ENCODE peak calls at places on chromosomes 6 and 20, in ten cellular contexts. One of them, this sample, is unnamed.

GRCh38 chr20:63014710-63015109 is 7.9 kb upstream of the BHLHE23 start:
- DNase-seq in stimulated activated CD4-positive, alpha-beta T cell treated with anti-CD3 and anti-CD28 coated beads, TNF-alpha, amount 100 ng/mL, for 48 hours: no peak
- DNase-seq in activated CD8-positive, alpha-beta memory T cell treated with anti-CD3 and anti-CD28 coated beads, Interleukin-2, amount 50 U/mL, for 48 hours: no peak
- DNase-seq in NCI-H460: no peak
- DNase-seq in activated CD8-positive, alpha-beta T cell treated with anti-CD3 and anti-CD28 coated beads, Interleukin-2, amount 10 ng/mL, durations not matched to agents 7 days and 5 days: no peak
- DNase-seq in WTC11: peak; percentile 74
- DNase-seq in coronary artery: no peak
- DNase-seq in activated CD4-positive, CD25-positive, alpha-beta regulatory T cell: no peak
- DNase-seq in tibial artery: no peak
- DNase-seq in omental fat pad: no peak
- DNase-seq in this sample: no peak

GRCh38 chr6:127120787-127121636 is 2.5 kb downstream of the RSPO3 start:
- DNase-seq in stimulated activated CD4-positive, alpha-beta T cell treated with anti-CD3 and anti-CD28 coated beads, TNF-alpha, amount 100 ng/mL, for 48 hours: peak; percentile 71
- DNase-seq in activated CD8-positive, alpha-beta memory T cell treated with anti-CD3 and anti-CD28 coated beads, Interleukin-2, amount 50 U/mL, for 48 hours: peak; percentile 82
- DNase-seq in NCI-H460: peak; percentile 78
- DNase-seq in activated CD8-positive, alpha-beta T cell treated with anti-CD3 and anti-CD28 coated beads, Interleukin-2, amount 10 ng/mL, durations not matched to agents 7 days and 5 days: peak; percentile 82
- DNase-seq in WTC11: peak; percentile 90
- DNase-seq in coronary artery: no peak
- DNase-seq in activated CD4-positive, CD25-positive, alpha-beta regulatory T cell: peak; percentile 7
- DNase-seq in tibial artery: peak; percentile 65
- DNase-seq in omental fat pad: peak; percentile 46
- DNase-seq in this sample: peak; percentile 59

GRCh38 chr20:57445298-57445697 is 54.1 kb downstream of the RBM38 start:
- DNase-seq in stimulated activated CD4-positive, alpha-beta T cell treated with anti-CD3 and anti-CD28 coated beads, TNF-alpha, amount 100 ng/mL, for 48 hours: no peak
- DNase-seq in activated CD8-positive, alpha-beta memory T cell treated with anti-CD3 and anti-CD28 coated beads, Interleukin-2, amount 50 U/mL, for 48 hours: no peak
- DNase-seq in NCI-H460: no peak
- DNase-seq in activated CD8-positive, alpha-beta T cell treated with anti-CD3 and anti-CD28 coated beads, Interleukin-2, amount 10 ng/mL, durations not matched to agents 7 days and 5 days: no peak
- DNase-seq in WTC11: no peak
- DNase-seq in coronary artery: peak; percentile 93
- DNase-seq in activated CD4-positive, CD25-positive, alpha-beta regulatory T cell: no peak
- DNase-seq in tibial artery: peak; percentile 54
- DNase-seq in omental fat pad: no peak
- DNase-seq in this sample: no peak

GRCh38 chr6:63573140-63573898 is 1.0 kb downstream of the LOC128125822 start:
- DNase-seq in stimulated activated CD4-positive, alpha-beta T cell treated with anti-CD3 and anti-CD28 coated beads, TNF-alpha, amount 100 ng/mL, for 48 hours: peak; percentile 46
- DNase-seq in activated CD8-positive, alpha-beta memory T cell treated with anti-CD3 and anti-CD28 coated beads, Interleukin-2, amount 50 U/mL, for 48 hours: peak; percentile 81
- DNase-seq in NCI-H460: peak; percentile 54
- DNase-seq in activated CD8-positive, alpha-beta T cell treated with anti-CD3 and anti-CD28 coated beads, Interleukin-2, amount 10 ng/mL, durations not matched to agents 7 days and 5 days: peak; percentile 76
- DNase-seq in WTC11: peak; percentile 90
- DNase-seq in coronary artery: peak; percentile 88
- DNase-seq in activated CD4-positive, CD25-positive, alpha-beta regulatory T cell: peak; percentile 60
- DNase-seq in tibial artery: peak; percentile 82
- DNase-seq in omental fat pad: peak; percentile 52
- DNase-seq in this sample: peak; percentile 40

GRCh38 chr20:11894072-11894471 is 23.6 kb upstream of the BTBD3 start:
- DNase-seq in stimulated activated CD4-positive, alpha-beta T cell treated with anti-CD3 and anti-CD28 coated beads, TNF-alpha, amount 100 ng/mL, for 48 hours: no peak
- DNase-seq in activated CD8-positive, alpha-beta memory T cell treated with anti-CD3 and anti-CD28 coated beads, Interleukin-2, amount 50 U/mL, for 48 hours: no peak
- DNase-seq in NCI-H460: no peak
- DNase-seq in activated CD8-positive, alpha-beta T cell treated with anti-CD3 and anti-CD28 coated beads, Interleukin-2, amount 10 ng/mL, durations not matched to agents 7 days and 5 days: no peak
- DNase-seq in WTC11: no peak
- DNase-seq in coronary artery: no peak
- DNase-seq in activated CD4-positive, CD25-positive, alpha-beta regulatory T cell: no peak
- DNase-seq in tibial artery: no peak
- DNase-seq in omental fat pad: no peak
- DNase-seq in this sample: no peak

GRCh38 chr20:59940956-59941294 is 736 bp downstream of the FAM217B start:
- DNase-seq in stimulated activated CD4-positive, alpha-beta T cell treated with anti-CD3 and anti-CD28 coated beads, TNF-alpha, amount 100 ng/mL, for 48 hours: no peak
- DNase-seq in activated CD8-positive, alpha-beta memory T cell treated with anti-CD3 and anti-CD28 coated beads, Interleukin-2, amount 50 U/mL, for 48 hours: no peak
- DNase-seq in NCI-H460: no peak
- DNase-seq in activated CD8-positive, alpha-beta T cell treated with anti-CD3 and anti-CD28 coated beads, Interleukin-2, amount 10 ng/mL, durations not matched to agents 7 days and 5 days: no peak
- DNase-seq in WTC11: no peak
- DNase-seq in coronary artery: no peak
- DNase-seq in activated CD4-positive, CD25-positive, alpha-beta regulatory T cell: no peak
- DNase-seq in tibial artery: no peak
- DNase-seq in omental fat pad: no peak
- DNase-seq in this sample: no peak

GRCh38 chr6:144737998-144738397 is 452.9 kb downstream of the UTRN start:
- DNase-seq in stimulated activated CD4-positive, alpha-beta T cell treated with anti-CD3 and anti-CD28 coated beads, TNF-alpha, amount 100 ng/mL, for 48 hours: no peak
- DNase-seq in activated CD8-positive, alpha-beta memory T cell treated with anti-CD3 and anti-CD28 coated beads, Interleukin-2, amount 50 U/mL, for 48 hours: no peak
- DNase-seq in NCI-H460: no peak
- DNase-seq in activated CD8-positive, alpha-beta T cell treated with anti-CD3 and anti-CD28 coated beads, Interleukin-2, amount 10 ng/mL, durations not matched to agents 7 days and 5 days: no peak
- DNase-seq in WTC11: no peak
- DNase-seq in coronary artery: no peak
- DNase-seq in activated CD4-positive, CD25-positive, alpha-beta regulatory T cell: no peak
- DNase-seq in tibial artery: no peak
- DNase-seq in omental fat pad: no peak
- DNase-seq in this sample: no peak

GRCh38 chr20:8744228-8744844 is 324.6 kb upstream of the PLCB4 start:
- DNase-seq in stimulated activated CD4-positive, alpha-beta T cell treated with anti-CD3 and anti-CD28 coated beads, TNF-alpha, amount 100 ng/mL, for 48 hours: no peak
- DNase-seq in activated CD8-positive, alpha-beta memory T cell treated with anti-CD3 and anti-CD28 coated beads, Interleukin-2, amount 50 U/mL, for 48 hours: no peak
- DNase-seq in NCI-H460: no peak
- DNase-seq in activated CD8-positive, alpha-beta T cell treated with anti-CD3 and anti-CD28 coated beads, Interleukin-2, amount 10 ng/mL, durations not matched to agents 7 days and 5 days: no peak
- DNase-seq in WTC11: no peak
- DNase-seq in coronary artery: no peak
- DNase-seq in activated CD4-positive, CD25-positive, alpha-beta regulatory T cell: no peak
- DNase-seq in tibial artery: no peak
- DNase-seq in omental fat pad: no peak
- DNase-seq in this sample: no peak

GRCh38 chr20:62677678-62678077 is 31.0 kb upstream of the NTSR1 start:
- DNase-seq in stimulated activated CD4-positive, alpha-beta T cell treated with anti-CD3 and anti-CD28 coated beads, TNF-alpha, amount 100 ng/mL, for 48 hours: no peak
- DNase-seq in activated CD8-positive, alpha-beta memory T cell treated with anti-CD3 and anti-CD28 coated beads, Interleukin-2, amount 50 U/mL, for 48 hours: no peak
- DNase-seq in NCI-H460: no peak
- DNase-seq in activated CD8-positive, alpha-beta T cell treated with anti-CD3 and anti-CD28 coated beads, Interleukin-2, amount 10 ng/mL, durations not matched to agents 7 days and 5 days: no peak
- DNase-seq in WTC11: no peak
- DNase-seq in coronary artery: no peak
- DNase-seq in activated CD4-positive, CD25-positive, alpha-beta regulatory T cell: no peak
- DNase-seq in tibial artery: no peak
- DNase-seq in omental fat pad: no peak
- DNase-seq in this sample: no peak

GRCh38 chr6:41013473-41014153 is 25.4 kb downstream of the UNC5CL start:
- DNase-seq in stimulated activated CD4-positive, alpha-beta T cell treated with anti-CD3 and anti-CD28 coated beads, TNF-alpha, amount 100 ng/mL, for 48 hours: no peak
- DNase-seq in activated CD8-positive, alpha-beta memory T cell treated with anti-CD3 and anti-CD28 coated beads, Interleukin-2, amount 50 U/mL, for 48 hours: no peak
- DNase-seq in NCI-H460: no peak
- DNase-seq in activated CD8-positive, alpha-beta T cell treated with anti-CD3 and anti-CD28 coated beads, Interleukin-2, amount 10 ng/mL, durations not matched to agents 7 days and 5 days: no peak
- DNase-seq in WTC11: no peak
- DNase-seq in coronary artery: no peak
- DNase-seq in activated CD4-positive, CD25-positive, alpha-beta regulatory T cell: no peak
- DNase-seq in tibial artery: no peak
- DNase-seq in omental fat pad: no peak
- DNase-seq in this sample: no peak

GRCh38 chr6:89927788-89928565 is 33.7 kb downstream of the GJA10 start:
- DNase-seq in stimulated activated CD4-positive, alpha-beta T cell treated with anti-CD3 and anti-CD28 coated beads, TNF-alpha, amount 100 ng/mL, for 48 hours: no peak
- DNase-seq in activated CD8-positive, alpha-beta memory T cell treated with anti-CD3 and anti-CD28 coated beads, Interleukin-2, amount 50 U/mL, for 48 hours: no peak
- DNase-seq in NCI-H460: no peak
- DNase-seq in activated CD8-positive, alpha-beta T cell treated with anti-CD3 and anti-CD28 coated beads, Interleukin-2, amount 10 ng/mL, durations not matched to agents 7 days and 5 days: no peak
- DNase-seq in WTC11: no peak
- DNase-seq in coronary artery: no peak
- DNase-seq in activated CD4-positive, CD25-positive, alpha-beta regulatory T cell: no peak
- DNase-seq in tibial artery: no peak
- DNase-seq in omental fat pad: no peak
- DNase-seq in this sample: no peak

GRCh38 chr6:133548409-133548808 is 307.3 kb downstream of the EYA4 start:
- DNase-seq in stimulated activated CD4-positive, alpha-beta T cell treated with anti-CD3 and anti-CD28 coated beads, TNF-alpha, amount 100 ng/mL, for 48 hours: no peak
- DNase-seq in activated CD8-positive, alpha-beta memory T cell treated with anti-CD3 and anti-CD28 coated beads, Interleukin-2, amount 50 U/mL, for 48 hours: no peak
- DNase-seq in NCI-H460: no peak
- DNase-seq in activated CD8-positive, alpha-beta T cell treated with anti-CD3 and anti-CD28 coated beads, Interleukin-2, amount 10 ng/mL, durations not matched to agents 7 days and 5 days: no peak
- DNase-seq in WTC11: no peak
- DNase-seq in coronary artery: no peak
- DNase-seq in activated CD4-positive, CD25-positive, alpha-beta regulatory T cell: no peak
- DNase-seq in tibial artery: no peak
- DNase-seq in omental fat pad: no peak
- DNase-seq in this sample: no peak

GRCh38 chr6:8551386-8551785 is 116.0 kb upstream of the SLC35B3 start:
- DNase-seq in stimulated activated CD4-positive, alpha-beta T cell treated with anti-CD3 and anti-CD28 coated beads, TNF-alpha, amount 100 ng/mL, for 48 hours: no peak
- DNase-seq in activated CD8-positive, alpha-beta memory T cell treated with anti-CD3 and anti-CD28 coated beads, Interleukin-2, amount 50 U/mL, for 48 hours: no peak
- DNase-seq in NCI-H460: no peak
- DNase-seq in activated CD8-positive, alpha-beta T cell treated with anti-CD3 and anti-CD28 coated beads, Interleukin-2, amount 10 ng/mL, durations not matched to agents 7 days and 5 days: no peak
- DNase-seq in WTC11: no peak
- DNase-seq in coronary artery: no peak
- DNase-seq in activated CD4-positive, CD25-positive, alpha-beta regulatory T cell: no peak
- DNase-seq in tibial artery: no peak
- DNase-seq in omental fat pad: no peak
- DNase-seq in this sample: no peak

GRCh38 chr20:10521836-10522235 is 86.7 kb downstream of the SLX4IP start:
- DNase-seq in stimulated activated CD4-positive, alpha-beta T cell treated with anti-CD3 and anti-CD28 coated beads, TNF-alpha, amount 100 ng/mL, for 48 hours: no peak
- DNase-seq in activated CD8-positive, alpha-beta memory T cell treated with anti-CD3 and anti-CD28 coated beads, Interleukin-2, amount 50 U/mL, for 48 hours: no peak
- DNase-seq in NCI-H460: no peak
- DNase-seq in activated CD8-positive, alpha-beta T cell treated with anti-CD3 and anti-CD28 coated beads, Interleukin-2, amount 10 ng/mL, durations not matched to agents 7 days and 5 days: no peak
- DNase-seq in WTC11: no peak
- DNase-seq in coronary artery: no peak
- DNase-seq in activated CD4-positive, CD25-positive, alpha-beta regulatory T cell: no peak
- DNase-seq in tibial artery: no peak
- DNase-seq in omental fat pad: no peak
- DNase-seq in this sample: no peak

GRCh38 chr6:5958948-5959347 is 47.8 kb downstream of the NRN1 start:
- DNase-seq in stimulated activated CD4-positive, alpha-beta T cell treated with anti-CD3 and anti-CD28 coated beads, TNF-alpha, amount 100 ng/mL, for 48 hours: no peak
- DNase-seq in activated CD8-positive, alpha-beta memory T cell treated with anti-CD3 and anti-CD28 coated beads, Interleukin-2, amount 50 U/mL, for 48 hours: no peak
- DNase-seq in NCI-H460: no peak
- DNase-seq in activated CD8-positive, alpha-beta T cell treated with anti-CD3 and anti-CD28 coated beads, Interleukin-2, amount 10 ng/mL, durations not matched to agents 7 days and 5 days: no peak
- DNase-seq in WTC11: no peak
- DNase-seq in coronary artery: no peak
- DNase-seq in activated CD4-positive, CD25-positive, alpha-beta regulatory T cell: no peak
- DNase-seq in tibial artery: no peak
- DNase-seq in omental fat pad: no peak
- DNase-seq in this sample: no peak

GRCh38 chr20:57805784-57806183 is 96.0 kb upstream of the PMEPA1 start:
- DNase-seq in stimulated activated CD4-positive, alpha-beta T cell treated with anti-CD3 and anti-CD28 coated beads, TNF-alpha, amount 100 ng/mL, for 48 hours: no peak
- DNase-seq in activated CD8-positive, alpha-beta memory T cell treated with anti-CD3 and anti-CD28 coated beads, Interleukin-2, amount 50 U/mL, for 48 hours: no peak
- DNase-seq in NCI-H460: no peak
- DNase-seq in activated CD8-positive, alpha-beta T cell treated with anti-CD3 and anti-CD28 coated beads, Interleukin-2, amount 10 ng/mL, durations not matched to agents 7 days and 5 days: no peak
- DNase-seq in WTC11: no peak
- DNase-seq in coronary artery: no peak
- DNase-seq in activated CD4-positive, CD25-positive, alpha-beta regulatory T cell: no peak
- DNase-seq in tibial artery: no peak
- DNase-seq in omental fat pad: no peak
- DNase-seq in this sample: no peak

GRCh38 chr20:19277381-19277780 is 64.9 kb downstream of the SLC24A3 start:
- DNase-seq in stimulated activated CD4-positive, alpha-beta T cell treated with anti-CD3 and anti-CD28 coated beads, TNF-alpha, amount 100 ng/mL, for 48 hours: no peak
- DNase-seq in activated CD8-positive, alpha-beta memory T cell treated with anti-CD3 and anti-CD28 coated beads, Interleukin-2, amount 50 U/mL, for 48 hours: no peak
- DNase-seq in NCI-H460: no peak
- DNase-seq in activated CD8-positive, alpha-beta T cell treated with anti-CD3 and anti-CD28 coated beads, Interleukin-2, amount 10 ng/mL, durations not matched to agents 7 days and 5 days: no peak
- DNase-seq in WTC11: no peak
- DNase-seq in coronary artery: no peak
- DNase-seq in activated CD4-positive, CD25-positive, alpha-beta regulatory T cell: no peak
- DNase-seq in tibial artery: no peak
- DNase-seq in omental fat pad: no peak
- DNase-seq in this sample: no peak

GRCh38 chr20:1803216-1804128 is 91.7 kb upstream of the SIRPA start:
- DNase-seq in stimulated activated CD4-positive, alpha-beta T cell treated with anti-CD3 and anti-CD28 coated beads, TNF-alpha, amount 100 ng/mL, for 48 hours: no peak
- DNase-seq in activated CD8-positive, alpha-beta memory T cell treated with anti-CD3 and anti-CD28 coated beads, Interleukin-2, amount 50 U/mL, for 48 hours: peak; percentile 61
- DNase-seq in NCI-H460: no peak
- DNase-seq in activated CD8-positive, alpha-beta T cell treated with anti-CD3 and anti-CD28 coated beads, Interleukin-2, amount 10 ng/mL, durations not matched to agents 7 days and 5 days: peak; percentile 55
- DNase-seq in WTC11: peak; percentile 78
- DNase-seq in coronary artery: peak; percentile 74
- DNase-seq in activated CD4-positive, CD25-positive, alpha-beta regulatory T cell: no peak
- DNase-seq in tibial artery: peak; percentile 58
- DNase-seq in omental fat pad: no peak
- DNase-seq in this sample: peak; percentile 71

GRCh38 chr6:168032383-168032760 is 34.9 kb downstream of the KIF25 start:
- DNase-seq in stimulated activated CD4-positive, alpha-beta T cell treated with anti-CD3 and anti-CD28 coated beads, TNF-alpha, amount 100 ng/mL, for 48 hours: no peak
- DNase-seq in activated CD8-positive, alpha-beta memory T cell treated with anti-CD3 and anti-CD28 coated beads, Interleukin-2, amount 50 U/mL, for 48 hours: no peak
- DNase-seq in NCI-H460: no peak
- DNase-seq in activated CD8-positive, alpha-beta T cell treated with anti-CD3 and anti-CD28 coated beads, Interleukin-2, amount 10 ng/mL, durations not matched to agents 7 days and 5 days: no peak
- DNase-seq in WTC11: no peak
- DNase-seq in coronary artery: no peak
- DNase-seq in activated CD4-positive, CD25-positive, alpha-beta regulatory T cell: no peak
- DNase-seq in tibial artery: no peak
- DNase-seq in omental fat pad: no peak
- DNase-seq in this sample: no peak

GRCh38 chr20:49685809-49686208 is 27.9 kb downstream of the B4GALT5 start:
- DNase-seq in stimulated activated CD4-positive, alpha-beta T cell treated with anti-CD3 and anti-CD28 coated beads, TNF-alpha, amount 100 ng/mL, for 48 hours: no peak
- DNase-seq in activated CD8-positive, alpha-beta memory T cell treated with anti-CD3 and anti-CD28 coated beads, Interleukin-2, amount 50 U/mL, for 48 hours: no peak
- DNase-seq in NCI-H460: no peak
- DNase-seq in activated CD8-positive, alpha-beta T cell treated with anti-CD3 and anti-CD28 coated beads, Interleukin-2, amount 10 ng/mL, durations not matched to agents 7 days and 5 days: no peak
- DNase-seq in WTC11: no peak
- DNase-seq in coronary artery: no peak
- DNase-seq in activated CD4-positive, CD25-positive, alpha-beta regulatory T cell: no peak
- DNase-seq in tibial artery: no peak
- DNase-seq in omental fat pad: no peak
- DNase-seq in this sample: no peak

GRCh38 chr20:40251284-40251932 is 437.6 kb downstream of the MAFB start:
- DNase-seq in stimulated activated CD4-positive, alpha-beta T cell treated with anti-CD3 and anti-CD28 coated beads, TNF-alpha, amount 100 ng/mL, for 48 hours: no peak
- DNase-seq in activated CD8-positive, alpha-beta memory T cell treated with anti-CD3 and anti-CD28 coated beads, Interleukin-2, amount 50 U/mL, for 48 hours: no peak
- DNase-seq in NCI-H460: peak; percentile 20
- DNase-seq in activated CD8-positive, alpha-beta T cell treated with anti-CD3 and anti-CD28 coated beads, Interleukin-2, amount 10 ng/mL, durations not matched to agents 7 days and 5 days: no peak
- DNase-seq in WTC11: peak; percentile 71
- DNase-seq in coronary artery: no peak
- DNase-seq in activated CD4-positive, CD25-positive, alpha-beta regulatory T cell: no peak
- DNase-seq in tibial artery: no peak
- DNase-seq in omental fat pad: no peak
- DNase-seq in this sample: no peak

GRCh38 chr20:33445881-33446615 is 2.5 kb upstream of the SNTA1 start:
- DNase-seq in stimulated activated CD4-positive, alpha-beta T cell treated with anti-CD3 and anti-CD28 coated beads, TNF-alpha, amount 100 ng/mL, for 48 hours: no peak
- DNase-seq in activated CD8-positive, alpha-beta memory T cell treated with anti-CD3 and anti-CD28 coated beads, Interleukin-2, amount 50 U/mL, for 48 hours: no peak
- DNase-seq in NCI-H460: no peak
- DNase-seq in activated CD8-positive, alpha-beta T cell treated with anti-CD3 and anti-CD28 coated beads, Interleukin-2, amount 10 ng/mL, durations not matched to agents 7 days and 5 days: no peak
- DNase-seq in WTC11: no peak
- DNase-seq in coronary artery: no peak
- DNase-seq in activated CD4-positive, CD25-positive, alpha-beta regulatory T cell: no peak
- DNase-seq in tibial artery: no peak
- DNase-seq in omental fat pad: no peak
- DNase-seq in this sample: no peak

GRCh38 chr20:53338716-53339115 is 254.9 kb downstream of the ZNF217 start:
- DNase-seq in stimulated activated CD4-positive, alpha-beta T cell treated with anti-CD3 and anti-CD28 coated beads, TNF-alpha, amount 100 ng/mL, for 48 hours: no peak
- DNase-seq in activated CD8-positive, alpha-beta memory T cell treated with anti-CD3 and anti-CD28 coated beads, Interleukin-2, amount 50 U/mL, for 48 hours: no peak
- DNase-seq in NCI-H460: no peak
- DNase-seq in activated CD8-positive, alpha-beta T cell treated with anti-CD3 and anti-CD28 coated beads, Interleukin-2, amount 10 ng/mL, durations not matched to agents 7 days and 5 days: no peak
- DNase-seq in WTC11: no peak
- DNase-seq in coronary artery: no peak
- DNase-seq in activated CD4-positive, CD25-positive, alpha-beta regulatory T cell: no peak
- DNase-seq in tibial artery: no peak
- DNase-seq in omental fat pad: no peak
- DNase-seq in this sample: no peak

GRCh38 chr6:142011156-142011555 is 121.6 kb upstream of the GJE1 start:
- DNase-seq in stimulated activated CD4-positive, alpha-beta T cell treated with anti-CD3 and anti-CD28 coated beads, TNF-alpha, amount 100 ng/mL, for 48 hours: no peak
- DNase-seq in activated CD8-positive, alpha-beta memory T cell treated with anti-CD3 and anti-CD28 coated beads, Interleukin-2, amount 50 U/mL, for 48 hours: no peak
- DNase-seq in NCI-H460: no peak
- DNase-seq in activated CD8-positive, alpha-beta T cell treated with anti-CD3 and anti-CD28 coated beads, Interleukin-2, amount 10 ng/mL, durations not matched to agents 7 days and 5 days: no peak
- DNase-seq in WTC11: no peak
- DNase-seq in coronary artery: no peak
- DNase-seq in activated CD4-positive, CD25-positive, alpha-beta regulatory T cell: no peak
- DNase-seq in tibial artery: no peak
- DNase-seq in omental fat pad: no peak
- DNase-seq in this sample: no peak

GRCh38 chr20:37390891-37391525 is 45.1 kb downstream of the SRC start:
- DNase-seq in stimulated activated CD4-positive, alpha-beta T cell treated with anti-CD3 and anti-CD28 coated beads, TNF-alpha, amount 100 ng/mL, for 48 hours: no peak
- DNase-seq in activated CD8-positive, alpha-beta memory T cell treated with anti-CD3 and anti-CD28 coated beads, Interleukin-2, amount 50 U/mL, for 48 hours: no peak
- DNase-seq in NCI-H460: no peak
- DNase-seq in activated CD8-positive, alpha-beta T cell treated with anti-CD3 and anti-CD28 coated beads, Interleukin-2, amount 10 ng/mL, durations not matched to agents 7 days and 5 days: no peak
- DNase-seq in WTC11: no peak
- DNase-seq in coronary artery: peak; percentile 58
- DNase-seq in activated CD4-positive, CD25-positive, alpha-beta regulatory T cell: no peak
- DNase-seq in tibial artery: peak; percentile 7
- DNase-seq in omental fat pad: no peak
- DNase-seq in this sample: no peak

GRCh38 chr6:150654671-150655070 is 55.0 kb downstream of the PLEKHG1 start:
- DNase-seq in stimulated activated CD4-positive, alpha-beta T cell treated with anti-CD3 and anti-CD28 coated beads, TNF-alpha, amount 100 ng/mL, for 48 hours: no peak
- DNase-seq in activated CD8-positive, alpha-beta memory T cell treated with anti-CD3 and anti-CD28 coated beads, Interleukin-2, amount 50 U/mL, for 48 hours: no peak
- DNase-seq in NCI-H460: no peak
- DNase-seq in activated CD8-positive, alpha-beta T cell treated with anti-CD3 and anti-CD28 coated beads, Interleukin-2, amount 10 ng/mL, durations not matched to agents 7 days and 5 days: no peak
- DNase-seq in WTC11: no peak
- DNase-seq in coronary artery: no peak
- DNase-seq in activated CD4-positive, CD25-positive, alpha-beta regulatory T cell: no peak
- DNase-seq in tibial artery: no peak
- DNase-seq in omental fat pad: no peak
- DNase-seq in this sample: no peak

GRCh38 chr6:132388291-132388690 is 13.0 kb downstream of the MOXD1 start:
- DNase-seq in stimulated activated CD4-positive, alpha-beta T cell treated with anti-CD3 and anti-CD28 coated beads, TNF-alpha, amount 100 ng/mL, for 48 hours: no peak
- DNase-seq in activated CD8-positive, alpha-beta memory T cell treated with anti-CD3 and anti-CD28 coated beads, Interleukin-2, amount 50 U/mL, for 48 hours: no peak
- DNase-seq in NCI-H460: no peak
- DNase-seq in activated CD8-positive, alpha-beta T cell treated with anti-CD3 and anti-CD28 coated beads, Interleukin-2, amount 10 ng/mL, durations not matched to agents 7 days and 5 days: no peak
- DNase-seq in WTC11: no peak
- DNase-seq in coronary artery: no peak
- DNase-seq in activated CD4-positive, CD25-positive, alpha-beta regulatory T cell: no peak
- DNase-seq in tibial artery: no peak
- DNase-seq in omental fat pad: no peak
- DNase-seq in this sample: no peak

GRCh38 chr6:156976144-156977088 is 199.2 kb downstream of the ARID1B start:
- DNase-seq in stimulated activated CD4-positive, alpha-beta T cell treated with anti-CD3 and anti-CD28 coated beads, TNF-alpha, amount 100 ng/mL, for 48 hours: no peak
- DNase-seq in activated CD8-positive, alpha-beta memory T cell treated with anti-CD3 and anti-CD28 coated beads, Interleukin-2, amount 50 U/mL, for 48 hours: no peak
- DNase-seq in NCI-H460: no peak
- DNase-seq in activated CD8-positive, alpha-beta T cell treated with anti-CD3 and anti-CD28 coated beads, Interleukin-2, amount 10 ng/mL, durations not matched to agents 7 days and 5 days: no peak
- DNase-seq in WTC11: no peak
- DNase-seq in coronary artery: no peak
- DNase-seq in activated CD4-positive, CD25-positive, alpha-beta regulatory T cell: no peak
- DNase-seq in tibial artery: no peak
- DNase-seq in omental fat pad: no peak
- DNase-seq in this sample: no peak